ENCODE peak calls at places on chromosome 1, in seven cellular contexts. U, L, V, F, Q, K and Y are unnamed samples.

GRCh38 chr1:18149113-18149641 is 41.6 kb downstream of the IGSF21 start:
- DNase-seq in U (no peak), L (no peak), V (no peak), F (no peak), Q (no peak), K (no peak), Y (no peak)

GRCh38 chr1:63329621-63330330 is 7.4 kb downstream of the FOXD3 start:
- DNase-seq in U (no peak), L (no peak), V (no peak), F (no peak), Q (no peak), K (no peak), Y (no peak)

GRCh38 chr1:87812881-87813577 is 484.3 kb downstream of the LMO4 start:
- DNase-seq in U (no peak), L (peak; percentile 22), V (no peak), F (no peak), Q (no peak), K (no peak), Y (no peak)

GRCh38 chr1:241551759-241552638 is 19.8 kb downstream of the KMO start:
- DNase-seq in U (peak; percentile 15), L (no peak), V (no peak), F (no peak), Q (no peak), K (no peak), Y (no peak)

GRCh38 chr1:157105988-157106812 is 6.6 kb upstream of the ETV3L start:
- DNase-seq in U (no peak), L (peak; percentile 83), V (no peak), F (peak; percentile 43), Q (peak; percentile 90), K (no peak), Y (no peak)

GRCh38 chr1:114081145-114082046 is 72.3 kb downstream of the SYT6 start:
- DNase-seq in U (no peak), L (no peak), V (no peak), F (no peak), Q (no peak), K (no peak), Y (no peak)

GRCh38 chr1:41277371-41277994 is 35.4 kb upstream of the SCMH1 start:
- DNase-seq in U (no peak), L (no peak), V (no peak), F (no peak), Q (no peak), K (no peak), Y (no peak)

GRCh38 chr1:180247061-180247460 is 17.0 kb downstream of the LHX4 start:
- DNase-seq in U (no peak), L (peak; percentile 23), V (no peak), F (no peak), Q (peak; percentile 22), K (no peak), Y (no peak)

GRCh38 chr1:55885619-55886018 is 670.5 kb upstream of the USP24 start:
- DNase-seq in U (no peak), L (no peak), V (no peak), F (no peak), Q (no peak), K (no peak), Y (no peak)

GRCh38 chr1:67896826-67897225 is 63.6 kb upstream of the GNG12 start:
- DNase-seq in U (no peak), L (no peak), V (no peak), F (peak; percentile 71), Q (no peak), K (no peak), Y (no peak)

GRCh38 chr1:44405041-44405803 is at the start of gene RNF220:
- DNase-seq in U (peak; percentile 53), L (peak; percentile 58), V (no peak), F (peak; percentile 62), Q (peak; percentile 81), K (no peak), Y (no peak)

GRCh38 chr1:15155760-15156743 is 2.5 kb downstream of the TMEM51 start:
- DNase-seq in U (no peak), L (no peak), V (no peak), F (no peak), Q (peak; percentile 44), K (no peak), Y (no peak)

GRCh38 chr1:9262096-9262495 is 27.5 kb downstream of the H6PD start:
- DNase-seq in U (no peak), L (no peak), V (no peak), F (no peak), Q (no peak), K (no peak), Y (no peak)

GRCh38 chr1:201216395-201217085 is 25.9 kb downstream of the IGFN1 start:
- DNase-seq in U (no peak), L (no peak), V (no peak), F (no peak), Q (no peak), K (no peak), Y (no peak)

GRCh38 chr1:61504840-61505239 is 220.1 kb downstream of the TM2D1 start:
- DNase-seq in U (no peak), L (peak; percentile 95), V (no peak), F (no peak), Q (peak; percentile 37), K (no peak), Y (no peak)

GRCh38 chr1:6918908-6919511 is 133.8 kb downstream of the CAMTA1 start:
- DNase-seq in U (no peak), L (peak; percentile 31), V (no peak), F (no peak), Q (no peak), K (no peak), Y (no peak)
- TF ChIP-seq CTCF in U (no peak), L (no peak), V (no peak), F (no peak), Q (no peak), K (no peak), Y (no peak)

GRCh38 chr1:218164111-218164929 is 120.8 kb upstream of the RRP15 start:
- DNase-seq in U (peak; percentile 28), L (peak; percentile 25), V (peak; percentile 43), F (peak; percentile 56), Q (peak; percentile 24), K (no peak), Y (no peak)
- TF ChIP-seq CTCF in U (peak; percentile 30), L (no peak), V (no peak), F (peak; percentile 43), Q (no peak), K (no peak), Y (no peak)

GRCh38 chr1:232629250-232630046 is 485 bp downstream of the SIPA1L2 start:
- DNase-seq in U (peak; percentile 35), L (peak; percentile 37), V (no peak), F (peak; percentile 30), Q (peak; percentile 11), K (no peak), Y (no peak)

GRCh38 chr1:232627171-232627570 is 2.8 kb downstream of the SIPA1L2 start:
- DNase-seq in U (no peak), L (peak; percentile 37), V (no peak), F (no peak), Q (no peak), K (no peak), Y (no peak)

GRCh38 chr1:232630047-232630893 is at the start of gene SIPA1L2:
- DNase-seq in U (peak; percentile 95), L (peak; percentile 94), V (peak; percentile 77), F (peak; percentile 98), Q (peak; percentile 92), K (peak; percentile 90), Y (peak; percentile 99)

GRCh38 chr1:232627645-232628334 is 2.1 kb downstream of the SIPA1L2 start:
- DNase-seq in U (no peak), L (peak; percentile 86), V (no peak), F (peak; percentile 40), Q (peak; percentile 59), K (no peak), Y (no peak)

GRCh38 chr1:232628335-232629214 is 1.4 kb downstream of the SIPA1L2 start:
- DNase-seq in U (no peak), L (peak; percentile 42), V (no peak), F (no peak), Q (peak; percentile 67), K (no peak), Y (no peak)
- TF ChIP-seq CTCF in U (peak; percentile 65), L (peak; percentile 51), V (no peak), F (no peak), Q (peak; percentile 52), K (peak; percentile 30), Y (peak; percentile 49)

GRCh38 chr1:85001742-85002141 is 4.8 kb upstream of the MCOLN2 start:
- DNase-seq in U (no peak), L (no peak), V (no peak), F (no peak), Q (no peak), K (no peak), Y (no peak)

GRCh38 chr1:84998642-84999280 is 1.8 kb upstream of the MCOLN2 start:
- DNase-seq in U (no peak), L (peak; percentile 13), V (no peak), F (no peak), Q (peak; percentile 74), K (no peak), Y (no peak)

GRCh38 chr1:84995484-84996334 is 1.2 kb downstream of the MCOLN2 start:
- DNase-seq in U (no peak), L (no peak), V (no peak), F (no peak), Q (no peak), K (no peak), Y (no peak)

GRCh38 chr1:84997667-84998600 is 1.0 kb upstream of the MCOLN2 start:
- DNase-seq in U (peak; percentile 14), L (peak; percentile 33), V (no peak), F (no peak), Q (peak; percentile 16), K (no peak), Y (no peak)

DNA sequence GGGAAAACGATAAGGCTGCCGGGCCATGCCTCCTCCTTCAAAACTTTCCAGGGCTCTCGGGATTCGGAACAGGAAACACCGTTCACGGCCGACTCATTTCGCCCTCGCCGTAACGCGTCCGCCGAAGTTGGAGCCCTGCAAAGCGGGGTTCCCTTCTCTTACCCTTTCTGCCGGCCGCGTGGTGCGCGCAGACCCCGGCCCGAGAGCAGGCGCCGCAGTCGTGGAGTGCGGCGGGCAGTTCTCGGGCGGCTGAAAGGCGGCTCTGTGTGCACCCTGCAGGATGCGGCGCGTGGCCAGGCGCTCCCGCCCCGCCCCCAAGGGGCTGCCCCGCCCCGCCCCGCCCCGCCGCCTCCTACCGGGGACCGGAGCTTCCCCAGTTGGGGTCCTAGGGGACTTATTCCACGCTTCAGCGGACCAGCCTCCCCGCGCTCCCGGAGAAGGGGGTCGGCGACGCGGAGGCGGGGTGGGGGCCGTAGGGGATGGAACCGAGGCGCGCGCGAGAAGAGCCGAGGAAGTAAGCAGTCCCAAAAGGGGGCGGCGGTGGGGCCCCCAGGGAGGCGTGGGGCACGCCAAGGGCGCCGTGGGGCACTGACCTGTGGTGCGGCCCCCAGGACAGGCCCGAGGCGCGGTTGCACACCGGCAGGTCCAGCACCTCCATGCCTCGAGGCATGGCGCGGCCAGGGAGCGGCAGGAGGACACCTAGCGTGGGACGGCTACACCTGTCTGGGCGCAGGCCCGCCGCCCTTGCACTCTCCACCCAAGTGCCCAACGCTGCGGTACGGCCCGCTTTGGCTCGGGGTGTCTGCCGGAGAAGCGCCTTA is at the start of gene MCOLN2:
- DNase-seq in U (peak; percentile 44), L (peak; percentile 21), V (no peak), F (peak; percentile 66), Q (peak; percentile 11), K (no peak), Y (peak; percentile 62)
- TF ChIP-seq CTCF in U (peak; percentile 14), L (no peak), V (no peak), F (no peak), Q (no peak), K (no peak), Y (no peak)